ENCODE peak calls at places on chromosomes 12 and 14, in seven cellular contexts. One of them, this sample, is unnamed.

GRCh38 chr14:67319142-67319541 is 40.5 kb downstream of the ATP6V1D start:
- DNase-seq in MCF 10A: peak
- DNase-seq in Peyer's patch: no peak
- DNase-seq in hippocampal formation: no peak
- DNase-seq in kidney glomerular epithelial cell: no peak
- DNase-seq in activated B cell treated with CpG ODN at 0.5 μM for 24 hours: no peak
- DNase-seq in RPMI7951: no peak
- DNase-seq in this sample: no peak

GRCh38 chr14:33899723-33900341 is 51.0 kb downstream of the EGLN3 start:
- DNase-seq in MCF 10A: no peak
- DNase-seq in Peyer's patch: no peak
- DNase-seq in hippocampal formation: no peak
- DNase-seq in kidney glomerular epithelial cell: no peak
- DNase-seq in activated B cell treated with CpG ODN at 0.5 μM for 24 hours: no peak
- DNase-seq in RPMI7951: no peak
- DNase-seq in this sample: no peak

GRCh38 chr14:51006781-51007211 is 62.5 kb upstream of the PYGL start:
- DNase-seq in MCF 10A: peak
- DNase-seq in Peyer's patch: no peak
- DNase-seq in hippocampal formation: peak
- DNase-seq in kidney glomerular epithelial cell: peak
- DNase-seq in activated B cell treated with CpG ODN at 0.5 μM for 24 hours: no peak
- DNase-seq in RPMI7951: peak
- DNase-seq in this sample: peak

GRCh38 chr12:122917508-122918227 is 21.7 kb upstream of the VPS37B start:
- DNase-seq in MCF 10A: peak
- DNase-seq in Peyer's patch: no peak
- DNase-seq in hippocampal formation: peak
- DNase-seq in kidney glomerular epithelial cell: no peak
- DNase-seq in activated B cell treated with CpG ODN at 0.5 μM for 24 hours: no peak
- DNase-seq in RPMI7951: peak
- DNase-seq in this sample: peak

GRCh38 chr12:28360253-28360652 is 170.0 kb downstream of the CCDC91 start:
- DNase-seq in MCF 10A: no peak
- DNase-seq in Peyer's patch: no peak
- DNase-seq in hippocampal formation: no peak
- DNase-seq in kidney glomerular epithelial cell: no peak
- DNase-seq in activated B cell treated with CpG ODN at 0.5 μM for 24 hours: no peak
- DNase-seq in RPMI7951: no peak
- DNase-seq in this sample: no peak

GRCh38 chr14:94936411-94936892 is 166.5 kb upstream of the GSC start:
- DNase-seq in MCF 10A: no peak
- DNase-seq in Peyer's patch: peak
- DNase-seq in hippocampal formation: peak
- DNase-seq in kidney glomerular epithelial cell: no peak
- DNase-seq in activated B cell treated with CpG ODN at 0.5 μM for 24 hours: no peak
- DNase-seq in RPMI7951: peak
- DNase-seq in this sample: peak

GRCh38 chr12:1913377-1914115 is 4.9 kb downstream of the CACNA2D4 start:
- DNase-seq in MCF 10A: no peak
- DNase-seq in Peyer's patch: peak
- DNase-seq in hippocampal formation: no peak
- DNase-seq in kidney glomerular epithelial cell: no peak
- DNase-seq in activated B cell treated with CpG ODN at 0.5 μM for 24 hours: no peak
- DNase-seq in RPMI7951: no peak
- DNase-seq in this sample: no peak

GRCh38 chr12:67541625-67541991 is 106.9 kb upstream of the DYRK2 start:
- DNase-seq in MCF 10A: no peak
- DNase-seq in Peyer's patch: peak
- DNase-seq in hippocampal formation: no peak
- DNase-seq in kidney glomerular epithelial cell: no peak
- DNase-seq in activated B cell treated with CpG ODN at 0.5 μM for 24 hours: no peak
- DNase-seq in RPMI7951: no peak
- DNase-seq in this sample: peak

GRCh38 chr12:26319511-26319910 is 124.1 kb downstream of the SSPN start:
- DNase-seq in MCF 10A: peak
- DNase-seq in Peyer's patch: no peak
- DNase-seq in hippocampal formation: no peak
- DNase-seq in kidney glomerular epithelial cell: peak
- DNase-seq in activated B cell treated with CpG ODN at 0.5 μM for 24 hours: no peak
- DNase-seq in RPMI7951: peak
- DNase-seq in this sample: peak

GRCh38 chr12:121025442-121026226 is 9.3 kb upstream of the C12orf43 start:
- DNase-seq in MCF 10A: no peak
- DNase-seq in Peyer's patch: no peak
- DNase-seq in hippocampal formation: no peak
- DNase-seq in kidney glomerular epithelial cell: no peak
- DNase-seq in activated B cell treated with CpG ODN at 0.5 μM for 24 hours: no peak
- DNase-seq in RPMI7951: no peak
- DNase-seq in this sample: peak

GRCh38 chr12:132610051-132610759 is at the start of gene LRCOL1:
- DNase-seq in MCF 10A: no peak
- DNase-seq in Peyer's patch: no peak
- DNase-seq in hippocampal formation: no peak
- DNase-seq in kidney glomerular epithelial cell: no peak
- DNase-seq in activated B cell treated with CpG ODN at 0.5 μM for 24 hours: no peak
- DNase-seq in RPMI7951: peak
- DNase-seq in this sample: peak

GRCh38 chr12:104480826-104481457 is 24.2 kb downstream of the CHST11 start:
- DNase-seq in MCF 10A: peak
- DNase-seq in Peyer's patch: peak
- DNase-seq in hippocampal formation: peak
- DNase-seq in kidney glomerular epithelial cell: no peak
- DNase-seq in activated B cell treated with CpG ODN at 0.5 μM for 24 hours: no peak
- DNase-seq in RPMI7951: peak
- DNase-seq in this sample: peak

GRCh38 chr14:82861321-82861720 is 1327.7 kb upstream of the SEL1L start:
- DNase-seq in MCF 10A: no peak
- DNase-seq in Peyer's patch: no peak
- DNase-seq in hippocampal formation: no peak
- DNase-seq in kidney glomerular epithelial cell: no peak
- DNase-seq in activated B cell treated with CpG ODN at 0.5 μM for 24 hours: no peak
- DNase-seq in RPMI7951: no peak
- DNase-seq in this sample: no peak

GRCh38 chr14:22847661-22848341 is 11.4 kb downstream of the MMP14 start:
- DNase-seq in MCF 10A: no peak
- DNase-seq in Peyer's patch: no peak
- DNase-seq in hippocampal formation: no peak
- DNase-seq in kidney glomerular epithelial cell: no peak
- DNase-seq in activated B cell treated with CpG ODN at 0.5 μM for 24 hours: no peak
- DNase-seq in RPMI7951: peak
- DNase-seq in this sample: no peak

GRCh38 chr14:96762650-96763049 is 34.5 kb upstream of the VRK1 start:
- DNase-seq in MCF 10A: peak
- DNase-seq in Peyer's patch: no peak
- DNase-seq in hippocampal formation: no peak
- DNase-seq in kidney glomerular epithelial cell: peak
- DNase-seq in activated B cell treated with CpG ODN at 0.5 μM for 24 hours: no peak
- DNase-seq in RPMI7951: peak
- DNase-seq in this sample: peak

GRCh38 chr12:130916251-130916911 is 37.3 kb upstream of the ADGRD1 start:
- DNase-seq in MCF 10A: peak
- DNase-seq in Peyer's patch: no peak
- DNase-seq in hippocampal formation: peak
- DNase-seq in kidney glomerular epithelial cell: peak
- DNase-seq in activated B cell treated with CpG ODN at 0.5 μM for 24 hours: peak
- DNase-seq in RPMI7951: peak
- DNase-seq in this sample: peak

GRCh38 chr12:132577191-132577920 is 33.0 kb downstream of the LRCOL1 start:
- DNase-seq in MCF 10A: no peak
- DNase-seq in Peyer's patch: no peak
- DNase-seq in hippocampal formation: no peak
- DNase-seq in kidney glomerular epithelial cell: no peak
- DNase-seq in activated B cell treated with CpG ODN at 0.5 μM for 24 hours: no peak
- DNase-seq in RPMI7951: no peak
- DNase-seq in this sample: no peak

GRCh38 chr12:103373088-103373523 is 122.7 kb downstream of the C12orf42 start:
- DNase-seq in MCF 10A: no peak
- DNase-seq in Peyer's patch: no peak
- DNase-seq in hippocampal formation: no peak
- DNase-seq in kidney glomerular epithelial cell: no peak
- DNase-seq in activated B cell treated with CpG ODN at 0.5 μM for 24 hours: no peak
- DNase-seq in RPMI7951: no peak
- DNase-seq in this sample: no peak

This sample was measured in renal cortical epithelial cell.